ENCODE peak calls at places on chromosomes 2 and 18, in ten cellular contexts. A is stimulated activated CD4-positive, alpha-beta T cell treated with anti-CD3 and anti-CD28 coated beads, Interleukin-2, amount 100 ng/mL, for 48 hours; E is HCEC 1CT; F is NCI-H2081; M is hepatocyte; N is NCI-H1105; J is AG09319; S is ELR; T is activated T-helper 1 cell treated with anti-CD3 and anti-CD28 coated beads, Interleukin-2, amount 50 U/mL, for 16 hours; L is amniotic stem cell. O is an unnamed sample.

GRCh38 chr18:36127866-36128845 is 984 bp downstream of the SLC39A6 start:
- DNase-seq in L (peak), E (peak), M (peak), F (no peak), T (no peak), J (no peak), A (no peak), N (no peak), S (peak), O (no peak)

GRCh38 chr2:219458996-219459395 is 24.4 kb downstream of the SPEG start:
- DNase-seq in J (no peak), T (no peak), N (no peak), L (no peak), M (no peak), F (no peak), S (no peak), A (no peak), E (no peak), O (no peak)

GRCh38 chr2:115413796-115414195 is 971.4 kb downstream of the DPP10 start:
- DNase-seq in L (no peak), E (no peak), S (no peak), A (no peak), M (no peak), N (no peak), F (no peak), T (no peak), J (no peak), O (no peak)

GRCh38 chr2:4673025-4673489 is 969.7 kb downstream of the DCDC2C start:
- DNase-seq in A (no peak), T (no peak), F (peak), M (no peak), N (peak), J (no peak), S (peak), E (no peak), L (no peak), O (no peak)

GRCh38 chr2:234770715-234771141 is 181.1 kb upstream of the SH3BP4 start:
- DNase-seq in L (no peak), J (no peak), S (no peak), T (no peak), N (no peak), A (no peak), F (no peak), M (no peak), E (no peak), O (no peak)

GRCh38 chr2:238502088-238502810 is 75.5 kb downstream of the ASB1 start:
- DNase-seq in E (no peak), T (no peak), F (no peak), S (no peak), J (no peak), L (no peak), N (no peak), M (no peak), A (no peak), O (no peak)

GRCh38 chr2:76008001-76008702 is 297.4 kb upstream of the GCFC2 start:
- DNase-seq in S (no peak), J (no peak), M (no peak), A (no peak), N (no peak), T (no peak), L (no peak), E (no peak), F (peak), O (no peak)

GRCh38 chr18:68942230-68942629 is 144.3 kb downstream of the CCDC102B start:
- DNase-seq in J (no peak), A (no peak), E (no peak), S (no peak), N (no peak), L (no peak), F (no peak), M (no peak), T (no peak), O (no peak)

GRCh38 chr2:32058130-32058529 is 5.2 kb upstream of the SPAST start:
- DNase-seq in L (no peak), F (no peak), N (no peak), M (no peak), E (peak), T (no peak), A (no peak), S (peak), J (no peak), O (no peak)

GRCh38 chr2:69946351-69947077 is 14.9 kb downstream of the ASPRV1 start:
- DNase-seq in N (no peak), T (no peak), J (no peak), L (no peak), S (peak), E (peak), F (no peak), A (peak), M (no peak), O (peak)

GRCh38 chr2:226837787-226838603 is 2.1 kb downstream of the RHBDD1 start:
- DNase-seq in L (no peak), S (no peak), E (no peak), N (no peak), M (no peak), J (no peak), F (peak), T (no peak), A (no peak), O (no peak)

O was measured in stimulated activated CD8-positive, alpha-beta memory T cell treated with anti-CD3 and anti-CD28 coated beads, Interleukin-15, amount 100 ng/mL, for 1 hour.